ENCODE peak calls at places on chromosome 1, in nine cellular contexts. T is aorta, R is mesenchymal stem cell, N is ovary, C is colonic mucosa, M is mucosa of descending colon, W is fibroblast of lung, Y is suprapubic skin, H is SJCRH30. S is an unnamed sample. For H3K4me1 and H3K36me3, the result is how much of the 10 kb centered on the place peaks cover.

GRCh38 chr1:78650114-78650513 is 483 bp downstream of the IFI44 start:
- DNase-seq in T (no peak), R (no peak), N (no peak), C (no peak), M (no peak), W (peak), Y (no peak), H (no peak), S (peak)

GRCh38 chr1:77533660-77534295 is 148.7 kb downstream of the ZZZ3 start:
- DNase-seq in T (peak), R (peak), N (peak), C (peak), M (no peak), W (peak), Y (no peak), H (peak), S (peak)

GRCh38 chr1:27154469-27154990 is 395 bp downstream of the SLC9A1 start:
- DNase-seq in T (no peak), R (no peak), N (no peak), C (no peak), M (no peak), W (no peak), Y (no peak), H (no peak), S (no peak)

GRCh38 chr1:46492269-46492853 is 2.7 kb downstream of the DMBX1 start:
- DNase-seq in T (no peak), R (no peak), N (no peak), C (no peak), M (no peak), W (no peak), Y (no peak), H (no peak), S (no peak)

GRCh38 chr1:234409328-234409727 is 36.1 kb downstream of the COA6 start:
- DNase-seq in T (no peak), R (peak), N (no peak), C (no peak), M (no peak), W (no peak), Y (no peak), H (no peak), S (no peak)

GRCh38 chr1:94250341-94250740 is 13.0 kb upstream of the ARHGAP29 start:
- DNase-seq in T (no peak), R (no peak), N (no peak), C (no peak), M (no peak), W (no peak), Y (no peak), H (no peak), S (no peak)

GRCh38 chr1:94552071-94552586 is 10.6 kb upstream of the F3 start:
- DNase-seq in T (no peak), R (no peak), N (peak), C (no peak), M (no peak), W (peak), Y (no peak), H (no peak), S (no peak)

GRCh38 chr1:234589854-234590620 is 19.9 kb downstream of the IRF2BP2 start:
- DNase-seq in T (no peak), R (peak), N (no peak), C (no peak), M (no peak), W (peak), Y (no peak), H (peak), S (no peak)

GRCh38 chr1:16175610-16176553 is 20.0 kb upstream of the EPHA2 start:
- DNase-seq in T (peak), R (peak), N (peak), C (peak), M (peak), W (peak), Y (peak), H (peak), S (peak)

GRCh38 chr1:7608628-7609295 is 162.3 kb upstream of the VAMP3 start:
- DNase-seq in T (peak), R (peak), N (no peak), C (no peak), M (no peak), W (peak), Y (no peak), H (peak), S (no peak)

DNA sequence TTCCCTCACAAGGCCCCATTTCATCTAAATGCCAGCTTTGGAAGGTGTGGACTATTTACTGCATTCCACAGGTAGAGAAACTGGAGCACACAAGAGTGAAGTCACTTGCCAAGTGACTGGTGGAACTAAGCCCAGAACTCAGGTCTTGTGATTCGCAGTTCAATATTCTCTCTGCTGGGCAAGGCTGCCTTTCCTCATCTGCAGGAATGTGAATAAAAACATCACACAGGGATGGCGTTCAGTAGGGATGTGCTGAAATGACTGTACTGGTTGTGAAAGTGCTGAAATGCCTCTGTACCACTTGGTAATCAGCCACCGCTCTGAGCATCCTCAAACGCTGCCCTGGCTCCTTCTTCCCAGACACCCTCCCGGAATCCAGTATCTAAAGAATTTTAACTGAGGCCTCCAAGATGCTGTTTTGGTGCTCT is 145.6 kb downstream of the HIVEP3 start:
- DNase-seq in T (no peak), R (no peak), N (no peak), C (no peak), M (no peak), W (peak), Y (no peak), H (no peak), S (peak)
- H3K4me1 ChIP-seq in T (under half), R (under half), N (under half), C (under half), M (under half), W (under half), Y (half or more), H (under half), S (under half)

GRCh38 chr1:225877570-225877969 is 4.6 kb downstream of the TMEM63A start:
- DNase-seq in T (peak), R (peak), N (peak), C (peak), M (peak), W (peak), Y (no peak), H (peak), S (peak)
- H3K36me3 ChIP-seq in T (under half), R (under half), N (under half), C (under half), M (under half), W (under half), Y (under half), H (under half), S (under half)

GRCh38 chr1:156893048-156893953 is at the start of gene PEAR1:
- DNase-seq in T (no peak), R (peak), N (peak), C (no peak), M (no peak), W (peak), Y (no peak), H (no peak), S (peak)
- H3K4me1 ChIP-seq in T (under half), R (under half), N (under half), C (under half), M (under half), W (under half), Y (under half), H (under half), S (half or more)

GRCh38 chr1:93152835-93153234 is 27.4 kb downstream of the TMED5 start:
- DNase-seq in T (no peak), R (no peak), N (no peak), C (no peak), M (no peak), W (no peak), Y (no peak), H (no peak), S (no peak)

GRCh38 chr1:93151474-93151873 is 28.7 kb downstream of the TMED5 start:
- DNase-seq in T (no peak), R (no peak), N (no peak), C (no peak), M (no peak), W (no peak), Y (no peak), H (no peak), S (no peak)

GRCh38 chr1:93150729-93151128 is 29.5 kb downstream of the TMED5 start:
- DNase-seq in T (no peak), R (no peak), N (no peak), C (no peak), M (no peak), W (no peak), Y (no peak), H (no peak), S (no peak)

GRCh38 chr1:93143729-93144229 is 36.4 kb downstream of the TMED5 start:
- DNase-seq in T (no peak), R (no peak), N (no peak), C (no peak), M (no peak), W (no peak), Y (no peak), H (no peak), S (no peak)

GRCh38 chr1:93148001-93148400 is 32.2 kb downstream of the TMED5 start:
- DNase-seq in T (no peak), R (no peak), N (no peak), C (no peak), M (no peak), W (peak), Y (no peak), H (no peak), S (peak)
- H3K36me3 ChIP-seq in T (under half), R (under half), N (under half), C (under half), M (under half), W (under half), Y (under half), H (under half), S (half or more)

S was measured in adipocyte.